ENCODE peak calls at places on chromosomes 13 and 19, in five cellular contexts. J, X, A, F and Q are unnamed samples.
A peak's percentile ranks its signal among the peaks of the same experiment; 100 is the strongest.

GRCh38 chr19:35267818-35268545 is 780 bp upstream of the USF2 start:
- DNase-seq in J (peak; percentile 53), A (peak; percentile 88), F (peak; percentile 67), X (peak; percentile 61), Q (peak; percentile 96)

GRCh38 chr19:50392759-50393158 is 8.6 kb downstream of the POLD1 start:
- DNase-seq in X (no peak), J (no peak), A (no peak), F (no peak), Q (no peak)

GRCh38 chr13:30698023-30698422 is 37.3 kb upstream of the ALOX5AP start:
- DNase-seq in X (no peak), F (no peak), J (no peak), A (no peak), Q (no peak)

GRCh38 chr13:37602743-37603381 is 4.3 kb upstream of the POSTN start:
- DNase-seq in A (no peak), X (no peak), F (no peak), J (no peak), Q (no peak)

GRCh38 chr19:18513868-18514267 is 8.0 kb downstream of the ELL start:
- DNase-seq in A (no peak), J (no peak), X (no peak), F (no peak), Q (no peak)

GRCh38 chr13:41008349-41008980 is 10.7 kb downstream of the ELF1 start:
- DNase-seq in J (no peak), X (no peak), F (no peak), A (no peak), Q (no peak)

GRCh38 chr19:46579286-46579944 is 21.7 kb upstream of the CALM3 start:
- DNase-seq in A (no peak), X (peak; percentile 54), F (no peak), J (peak; percentile 50), Q (no peak)

GRCh38 chr13:98468352-98468751 is 108.6 kb downstream of the STK24 start:
- DNase-seq in F (no peak), J (no peak), A (no peak), X (no peak), Q (no peak)

GRCh38 chr19:8577247-8577646 is at the start of gene MYO1F:
- DNase-seq in X (no peak), F (no peak), J (no peak), A (no peak), Q (peak; percentile 72)

GRCh38 chr13:27088619-27089018 is 83.0 kb downstream of the USP12 start:
- DNase-seq in X (no peak), A (no peak), J (no peak), F (no peak), Q (no peak)

GRCh38 chr19:20278342-20278741 is 111.3 kb downstream of the ZNF486 start:
- DNase-seq in X (peak; percentile 53), F (no peak), A (no peak), J (no peak), Q (peak; percentile 20)

GRCh38 chr13:48151766-48152165 is 56.9 kb upstream of the MED4 start:
- DNase-seq in J (no peak), F (no peak), A (no peak), X (no peak), Q (no peak)

GRCh38 chr13:88802886-88803285 is 1131.7 kb downstream of the SLITRK5 start:
- DNase-seq in X (no peak), F (no peak), A (no peak), J (no peak), Q (no peak)